ENCODE peak calls at places on chromosome 18, in six cellular contexts. B, F, Q, R, J and N are unnamed samples.

GRCh38 chr18:36392163-36392887 is 94.8 kb downstream of the FHOD3 start:
- DNase-seq in B (no peak), F (no peak), Q (no peak), R (peak), J (no peak), N (no peak)

GRCh38 chr18:46302866-46303485 is 198.8 kb downstream of the HAUS1 start:
- DNase-seq in B (no peak), F (no peak), Q (no peak), R (no peak), J (no peak), N (no peak)

GRCh38 chr18:31679806-31680793 is 4.3 kb downstream of the B4GALT6 start:
- DNase-seq in B (no peak), F (no peak), Q (no peak), R (no peak), J (no peak), N (no peak)

GRCh38 chr18:46916551-46917107 is 678 bp downstream of the PIAS2 start:
- DNase-seq in B (no peak), F (peak), Q (peak), R (no peak), J (no peak), N (peak)

GRCh38 chr18:48161201-48161910 is 230.9 kb upstream of the SMAD2 start:
- DNase-seq in B (peak), F (peak), Q (peak), R (peak), J (peak), N (peak)

GRCh38 chr18:38940863-38941531 is 1375.4 kb upstream of the CELF4 start:
- DNase-seq in B (no peak), F (peak), Q (peak), R (no peak), J (peak), N (no peak)

GRCh38 chr18:56532176-56532840 is 106.1 kb downstream of the TXNL1 start:
- DNase-seq in B (no peak), F (no peak), Q (peak), R (no peak), J (no peak), N (no peak)

GRCh38 chr18:56139792-56140254 is 498.6 kb downstream of the TXNL1 start:
- DNase-seq in B (peak), F (no peak), Q (no peak), R (no peak), J (peak), N (no peak)

GRCh38 chr18:10057808-10058791 is 144.3 kb downstream of the VAPA start:
- DNase-seq in B (no peak), F (no peak), Q (no peak), R (no peak), J (no peak), N (no peak)

GRCh38 chr18:23208600-23208999 is 73.3 kb downstream of the CABLES1 start:
- DNase-seq in B (no peak), F (no peak), Q (no peak), R (no peak), J (no peak), N (no peak)

GRCh38 chr18:3089579-3089978 is 76.6 kb upstream of the LPIN2 start:
- DNase-seq in B (no peak), F (no peak), Q (no peak), R (no peak), J (no peak), N (no peak)

GRCh38 chr18:75783816-75784215 is 356.3 kb upstream of the SMIM21 start:
- DNase-seq in B (no peak), F (no peak), Q (no peak), R (peak), J (no peak), N (no peak)

GRCh38 chr18:49784427-49785185 is 28.7 kb downstream of the ACAA2 start:
- DNase-seq in B (no peak), F (no peak), Q (no peak), R (no peak), J (no peak), N (no peak)
- TF ChIP-seq CTCF in B (no peak), F (peak), Q (no peak), R (peak), J (peak), N (no peak)

GRCh38 chr18:58048243-58048642 is 4.2 kb downstream of the NEDD4L start:
- DNase-seq in B (no peak), F (no peak), Q (no peak), R (no peak), J (no peak), N (no peak)

GRCh38 chr18:58045265-58046086 is 1.4 kb downstream of the NEDD4L start:
- DNase-seq in B (peak), F (peak), Q (peak), R (peak), J (peak), N (peak)

GRCh38 chr18:58046087-58046793 is 2.2 kb downstream of the NEDD4L start:
- DNase-seq in B (peak), F (no peak), Q (no peak), R (no peak), J (no peak), N (no peak)

GRCh38 chr18:58047556-58047882 is 3.5 kb downstream of the NEDD4L start:
- DNase-seq in B (no peak), F (no peak), Q (no peak), R (no peak), J (no peak), N (no peak)

DNA sequence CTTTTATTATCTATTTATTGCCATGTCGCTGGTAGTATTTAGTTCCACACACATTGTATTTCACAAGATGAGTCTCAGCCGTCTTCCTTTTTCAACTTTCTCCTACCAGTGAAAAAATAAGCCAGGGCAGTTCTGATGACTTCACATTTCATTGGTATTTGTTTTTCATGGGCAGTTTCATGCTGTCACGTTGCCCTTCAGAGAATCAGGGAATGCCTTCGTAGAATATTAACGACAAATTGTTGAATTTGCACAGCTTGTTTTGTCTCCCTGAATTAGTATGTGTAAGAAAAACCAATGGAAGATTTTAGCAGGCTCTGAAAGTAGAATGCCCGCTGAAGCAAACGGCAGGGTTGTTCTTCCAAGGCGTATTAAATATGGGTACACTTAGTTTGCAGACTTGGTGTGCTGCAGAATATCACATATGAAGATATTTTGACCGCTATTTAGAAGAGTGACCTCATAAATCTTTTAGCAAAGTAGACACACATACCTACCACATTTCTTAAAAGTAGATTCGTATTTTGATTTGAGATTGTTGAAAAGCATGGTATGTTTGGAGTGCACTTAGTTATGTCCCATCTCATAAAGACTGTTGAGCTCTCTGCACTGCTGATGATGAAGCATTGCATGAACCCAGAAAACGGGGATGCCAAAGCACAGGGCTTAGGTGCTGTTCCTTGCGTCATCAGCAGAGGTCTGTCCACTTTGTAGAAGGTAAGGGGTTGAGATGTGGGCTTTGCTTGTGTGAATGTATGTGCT is 2.9 kb downstream of the NEDD4L start:
- DNase-seq in B (peak), F (no peak), Q (no peak), R (peak), J (no peak), N (no peak)
- TF ChIP-seq CTCF in B (no peak), F (no peak), Q (no peak), R (peak), J (no peak), N (no peak)

DNA sequence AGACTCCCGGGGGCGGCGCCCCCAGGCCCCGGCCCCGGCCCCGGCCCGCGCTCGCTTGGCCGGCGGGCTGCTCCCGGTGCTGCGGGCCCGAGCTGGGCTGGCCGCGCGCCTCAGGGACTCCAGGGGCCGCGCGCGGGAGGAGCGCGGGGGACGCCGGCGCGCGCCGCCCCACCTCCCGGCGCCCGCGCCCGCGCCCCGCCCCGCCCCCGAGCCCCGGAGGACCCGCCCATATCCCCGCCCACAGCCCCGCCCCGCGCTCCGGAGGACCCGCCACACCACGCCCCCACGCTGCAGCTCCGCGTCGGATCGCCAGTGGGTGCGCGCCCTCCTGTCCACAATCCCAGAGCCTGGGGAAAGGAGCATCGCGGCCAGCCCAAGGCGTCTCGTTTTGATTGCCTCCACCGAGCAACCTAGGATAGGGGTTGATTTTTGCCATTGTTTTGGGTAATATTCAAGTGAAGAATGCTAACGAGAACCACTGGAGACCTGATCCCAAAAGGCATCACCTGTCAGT is at the start of gene PARD6G:
- DNase-seq in B (peak), F (peak), Q (peak), R (peak), J (peak), N (peak)
- TF ChIP-seq CTCF in B (no peak), F (peak), Q (no peak), R (peak), J (peak), N (no peak)

GRCh38 chr18:41923495-41923894 is 31.5 kb upstream of the PIK3C3 start:
- DNase-seq in B (no peak), F (no peak), Q (no peak), R (no peak), J (no peak), N (no peak)
- TF ChIP-seq CTCF in B (no peak), F (no peak), Q (no peak), R (no peak), J (no peak), N (no peak)

GRCh38 chr18:79395761-79396404 is at the start of gene NFATC1:
- DNase-seq in B (peak), F (peak), Q (peak), R (peak), J (peak), N (peak)

GRCh38 chr18:79395308-79395640 is 456 bp upstream of the NFATC1 start:
- DNase-seq in B (no peak), F (no peak), Q (no peak), R (no peak), J (no peak), N (no peak)

GRCh38 chr18:79397288-79397829 is 1.6 kb downstream of the NFATC1 start:
- DNase-seq in B (no peak), F (no peak), Q (no peak), R (no peak), J (no peak), N (no peak)

GRCh38 chr18:79397830-79398761 is 2.4 kb downstream of the NFATC1 start:
- DNase-seq in B (no peak), F (no peak), Q (no peak), R (no peak), J (peak), N (no peak)

DNA sequence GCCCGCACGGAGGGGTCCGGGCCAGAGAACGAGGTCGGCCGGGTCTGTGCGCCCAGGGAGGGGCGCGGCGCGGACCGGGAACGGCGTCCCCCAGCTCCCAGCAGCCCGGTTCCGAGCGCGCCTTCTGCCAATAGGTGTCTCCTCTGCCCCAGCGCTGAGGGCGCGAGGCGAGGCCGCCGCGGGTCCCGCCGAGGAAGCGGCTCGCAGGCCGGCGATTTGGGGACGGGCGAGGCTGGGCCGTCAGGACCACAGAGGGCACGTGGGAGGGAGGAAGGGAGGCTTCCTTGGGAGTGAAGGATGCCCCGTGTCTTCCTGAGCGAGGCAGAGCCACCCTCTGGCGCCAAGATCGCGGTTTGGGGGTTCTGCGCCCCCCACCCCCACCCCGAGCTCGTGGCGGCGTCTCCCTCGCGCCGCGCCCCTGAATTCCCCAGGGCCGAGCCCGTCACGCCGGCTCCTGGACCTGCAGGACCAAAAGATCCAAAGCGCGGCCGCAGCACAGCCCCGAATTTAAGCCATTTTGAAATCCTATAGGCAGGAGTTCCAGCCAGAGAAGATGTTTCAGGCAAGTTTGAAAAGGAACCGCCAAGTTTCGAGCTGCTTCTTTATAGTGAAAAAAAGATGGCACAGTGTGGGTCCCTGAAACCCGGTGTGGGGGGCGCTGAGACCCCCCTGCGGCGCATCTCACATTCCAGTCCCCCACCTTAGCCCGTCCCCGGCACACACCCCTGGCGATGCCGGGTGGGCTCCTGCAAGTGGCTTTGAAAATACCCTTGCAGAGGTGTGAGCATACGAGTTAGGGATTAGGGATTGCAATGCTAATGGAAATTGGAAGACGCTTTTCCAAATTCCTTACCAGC is 929 bp downstream of the NFATC1 start:
- DNase-seq in B (peak), F (peak), Q (peak), R (peak), J (peak), N (peak)
- TF ChIP-seq CTCF in B (no peak), F (peak), Q (peak), R (peak), J (no peak), N (no peak)

DNA sequence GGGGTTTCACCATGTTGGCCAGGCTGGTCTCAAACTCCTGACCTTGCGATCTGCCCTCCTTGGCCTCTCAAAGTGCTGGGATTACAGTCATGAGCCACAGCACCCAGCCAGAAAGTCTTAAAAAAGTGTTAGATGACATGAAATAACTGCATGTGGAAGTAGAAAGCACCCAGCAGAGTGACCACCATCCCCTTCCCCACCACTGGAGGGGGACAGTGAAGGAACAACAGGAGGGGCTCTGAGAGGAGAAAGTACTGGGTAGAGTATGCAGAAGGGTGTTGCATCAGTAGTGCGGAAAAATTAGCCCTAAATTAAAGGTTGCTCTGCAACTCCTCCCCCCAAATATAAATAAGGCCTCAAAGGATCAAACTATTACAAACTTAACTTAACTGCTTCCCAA is 230.5 kb downstream of the ZNF521 start:
- DNase-seq in B (no peak), F (no peak), Q (no peak), R (no peak), J (no peak), N (no peak)
- TF ChIP-seq CTCF in B (no peak), F (no peak), Q (peak), R (no peak), J (no peak), N (no peak)

DNA sequence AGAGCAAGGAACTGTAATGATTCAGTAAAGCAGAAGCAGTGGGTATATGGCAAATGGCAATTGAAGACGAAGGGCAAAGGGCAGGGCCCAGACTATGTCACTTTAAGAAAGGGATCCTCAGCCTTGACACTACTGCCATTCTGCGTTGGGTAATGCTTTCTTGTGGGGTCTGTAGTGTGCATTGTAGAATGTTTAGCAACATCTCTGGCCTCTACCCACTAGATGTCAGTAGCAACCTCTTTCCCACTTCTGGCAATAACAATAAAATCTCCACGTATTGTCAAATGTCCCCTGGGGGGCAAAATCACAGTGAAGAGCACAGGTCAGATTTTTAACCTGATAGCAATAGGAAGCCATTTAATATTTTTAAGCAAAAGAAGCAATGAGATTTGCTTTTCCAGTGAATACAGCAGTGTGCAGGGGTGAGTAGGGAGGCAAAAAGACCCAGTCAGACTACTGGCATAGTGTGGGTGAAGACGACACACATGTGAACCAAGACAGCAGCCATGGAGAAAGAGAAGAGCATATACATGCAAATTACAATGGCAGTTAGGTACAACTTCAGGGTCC is 209.5 kb downstream of the DYM start:
- DNase-seq in B (no peak), F (peak), Q (no peak), R (peak), J (no peak), N (no peak)
- TF ChIP-seq CTCF in B (no peak), F (peak), Q (peak), R (peak), J (peak), N (no peak)

DNA sequence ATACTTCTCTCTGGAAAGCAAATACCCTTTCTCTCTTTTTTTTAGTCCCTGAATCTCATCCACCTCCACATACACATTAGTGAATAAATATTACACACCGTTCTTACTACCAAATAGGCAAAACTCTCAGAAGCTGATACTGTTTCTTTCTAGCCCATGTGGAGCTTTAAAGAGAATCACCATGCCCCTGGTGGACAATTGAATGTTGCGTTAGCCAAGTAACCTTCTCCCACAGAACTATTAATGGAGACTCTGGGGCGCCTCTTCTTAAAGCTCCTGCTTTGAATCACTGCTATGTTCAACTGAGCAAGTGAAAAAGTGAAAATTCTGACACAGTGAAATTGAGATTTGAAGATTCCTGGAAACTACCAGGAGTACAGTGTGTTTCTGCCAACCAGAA is 522.8 kb upstream of the CDH7 start:
- DNase-seq in B (no peak), F (peak), Q (no peak), R (no peak), J (no peak), N (no peak)
- TF ChIP-seq CTCF in B (no peak), F (peak), Q (no peak), R (no peak), J (no peak), N (no peak)